ENCODE peak calls at places on chromosomes 3 and 15, in nine cellular contexts. One of them, this sample, is unnamed.

GRCh38 chr3:184223946-184224345 is 5.4 kb upstream of the VWA5B2 start:
- DNase-seq in AG04450: no peak
- DNase-seq in cardiac muscle cell: no peak
- DNase-seq in A549: no peak
- DNase-seq in aorta: no peak
- DNase-seq in OCI-LY7: no peak
- DNase-seq in esophagus squamous epithelium: no peak
- DNase-seq in fibroblast of lung: no peak
- DNase-seq in GM23338: no peak
- DNase-seq in this sample: no peak

GRCh38 chr3:23665741-23666140 is 140.0 kb upstream of the UBE2E1 start:
- DNase-seq in fibroblast of lung: no peak
- DNase-seq in AG04450: no peak
- DNase-seq in aorta: no peak
- DNase-seq in esophagus squamous epithelium: no peak
- DNase-seq in cardiac muscle cell: no peak
- DNase-seq in OCI-LY7: no peak
- DNase-seq in A549: no peak
- DNase-seq in GM23338: no peak
- DNase-seq in this sample: no peak

GRCh38 chr15:32941823-32942222 is 224.0 kb downstream of the GREM1 start:
- DNase-seq in OCI-LY7: no peak
- DNase-seq in cardiac muscle cell: no peak
- DNase-seq in A549: no peak
- DNase-seq in aorta: no peak
- DNase-seq in AG04450: no peak
- DNase-seq in esophagus squamous epithelium: no peak
- DNase-seq in fibroblast of lung: no peak
- DNase-seq in GM23338: no peak
- DNase-seq in this sample: no peak

GRCh38 chr15:78454992-78455391 is 17.0 kb downstream of the IREB2 start:
- DNase-seq in aorta: no peak
- DNase-seq in GM23338: no peak
- DNase-seq in fibroblast of lung: no peak
- DNase-seq in AG04450: no peak
- DNase-seq in A549: no peak
- DNase-seq in esophagus squamous epithelium: no peak
- DNase-seq in OCI-LY7: peak; percentile 37
- DNase-seq in cardiac muscle cell: no peak
- DNase-seq in this sample: no peak

GRCh38 chr3:37521403-37521802 is 340.3 kb upstream of the CTDSPL start:
- DNase-seq in cardiac muscle cell: no peak
- DNase-seq in AG04450: no peak
- DNase-seq in OCI-LY7: no peak
- DNase-seq in fibroblast of lung: no peak
- DNase-seq in esophagus squamous epithelium: no peak
- DNase-seq in A549: no peak
- DNase-seq in aorta: no peak
- DNase-seq in GM23338: no peak
- DNase-seq in this sample: no peak

GRCh38 chr3:23611737-23612295 is 193.9 kb upstream of the UBE2E1 start:
- DNase-seq in aorta: peak; percentile 85
- DNase-seq in GM23338: peak; percentile 17
- DNase-seq in A549: no peak
- DNase-seq in esophagus squamous epithelium: no peak
- DNase-seq in OCI-LY7: peak; percentile 64
- DNase-seq in fibroblast of lung: peak; percentile 84
- DNase-seq in AG04450: peak; percentile 29
- DNase-seq in cardiac muscle cell: peak; percentile 74
- DNase-seq in this sample: peak; percentile 68

GRCh38 chr3:178583963-178584575 is 47.8 kb downstream of the KCNMB2 start:
- DNase-seq in fibroblast of lung: no peak
- DNase-seq in aorta: no peak
- DNase-seq in A549: no peak
- DNase-seq in AG04450: no peak
- DNase-seq in GM23338: no peak
- DNase-seq in OCI-LY7: no peak
- DNase-seq in cardiac muscle cell: no peak
- DNase-seq in esophagus squamous epithelium: no peak
- DNase-seq in this sample: no peak

GRCh38 chr3:40313975-40314860 is 4.7 kb downstream of the EIF1B start:
- DNase-seq in AG04450: no peak
- DNase-seq in aorta: no peak
- DNase-seq in fibroblast of lung: no peak
- DNase-seq in cardiac muscle cell: no peak
- DNase-seq in GM23338: no peak
- DNase-seq in OCI-LY7: no peak
- DNase-seq in A549: no peak
- DNase-seq in esophagus squamous epithelium: no peak
- DNase-seq in this sample: no peak

GRCh38 chr3:167861649-167862048 is 126.1 kb downstream of the SERPINI1 start:
- DNase-seq in esophagus squamous epithelium: no peak
- DNase-seq in cardiac muscle cell: no peak
- DNase-seq in fibroblast of lung: peak; percentile 36
- DNase-seq in aorta: no peak
- DNase-seq in GM23338: no peak
- DNase-seq in AG04450: no peak
- DNase-seq in OCI-LY7: no peak
- DNase-seq in A549: no peak
- DNase-seq in this sample: no peak

GRCh38 chr3:136889947-136890346 is 27.9 kb downstream of the NCK1 start:
- DNase-seq in OCI-LY7: no peak
- DNase-seq in A549: no peak
- DNase-seq in cardiac muscle cell: no peak
- DNase-seq in AG04450: no peak
- DNase-seq in fibroblast of lung: no peak
- DNase-seq in esophagus squamous epithelium: no peak
- DNase-seq in GM23338: no peak
- DNase-seq in aorta: no peak
- DNase-seq in this sample: no peak

GRCh38 chr15:101651753-101652097 is 456 bp downstream of the TM2D3 start:
- DNase-seq in A549: peak; percentile 68
- DNase-seq in cardiac muscle cell: no peak
- DNase-seq in GM23338: peak; percentile 59
- DNase-seq in OCI-LY7: no peak
- DNase-seq in esophagus squamous epithelium: no peak
- DNase-seq in fibroblast of lung: peak; percentile 29
- DNase-seq in aorta: no peak
- DNase-seq in AG04450: no peak
- DNase-seq in this sample: peak; percentile 45

GRCh38 chr3:185954366-185954723 is 16.5 kb upstream of the TRA2B start:
- DNase-seq in AG04450: no peak
- DNase-seq in A549: no peak
- DNase-seq in esophagus squamous epithelium: no peak
- DNase-seq in cardiac muscle cell: no peak
- DNase-seq in fibroblast of lung: no peak
- DNase-seq in GM23338: no peak
- DNase-seq in OCI-LY7: no peak
- DNase-seq in aorta: no peak
- DNase-seq in this sample: no peak

GRCh38 chr3:21649519-21649918 is 101.5 kb downstream of the ZNF385D start:
- DNase-seq in fibroblast of lung: no peak
- DNase-seq in A549: no peak
- DNase-seq in GM23338: no peak
- DNase-seq in esophagus squamous epithelium: no peak
- DNase-seq in AG04450: no peak
- DNase-seq in aorta: no peak
- DNase-seq in OCI-LY7: no peak
- DNase-seq in cardiac muscle cell: no peak
- DNase-seq in this sample: no peak

GRCh38 chr3:8153778-8154177 is 347.8 kb upstream of the LMCD1 start:
- DNase-seq in A549: no peak
- DNase-seq in AG04450: no peak
- DNase-seq in GM23338: no peak
- DNase-seq in OCI-LY7: no peak
- DNase-seq in fibroblast of lung: no peak
- DNase-seq in cardiac muscle cell: no peak
- DNase-seq in esophagus squamous epithelium: no peak
- DNase-seq in aorta: no peak
- DNase-seq in this sample: no peak

GRCh38 chr15:89787946-89788345 is 11.8 kb downstream of the MESP2 start:
- DNase-seq in aorta: no peak
- DNase-seq in esophagus squamous epithelium: no peak
- DNase-seq in GM23338: no peak
- DNase-seq in fibroblast of lung: no peak
- DNase-seq in OCI-LY7: no peak
- DNase-seq in A549: no peak
- DNase-seq in AG04450: no peak
- DNase-seq in cardiac muscle cell: no peak
- DNase-seq in this sample: no peak

GRCh38 chr15:60257760-60258159 is 140.0 kb downstream of the ANXA2 start:
- DNase-seq in fibroblast of lung: no peak
- DNase-seq in cardiac muscle cell: no peak
- DNase-seq in GM23338: no peak
- DNase-seq in A549: no peak
- DNase-seq in aorta: no peak
- DNase-seq in esophagus squamous epithelium: no peak
- DNase-seq in OCI-LY7: no peak
- DNase-seq in AG04450: no peak
- DNase-seq in this sample: no peak

DNA sequence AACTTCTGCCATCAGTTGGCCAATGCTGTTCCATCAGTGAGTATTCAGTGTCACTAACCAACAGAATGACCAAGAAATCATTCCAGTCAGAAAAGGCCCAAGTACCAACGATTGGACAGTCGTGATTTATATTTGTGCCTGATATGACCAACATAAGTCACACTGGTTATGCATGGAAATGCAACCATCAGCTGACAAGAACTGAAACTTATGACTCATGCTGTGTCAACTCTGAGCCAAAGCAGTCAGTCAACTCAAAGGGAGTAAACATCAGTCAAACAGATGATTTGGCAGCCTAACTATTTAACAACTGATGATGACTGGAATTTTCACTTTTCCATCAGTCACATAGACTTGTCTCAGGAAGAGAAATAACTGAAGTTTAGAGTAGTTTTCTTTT is 142.4 kb downstream of the ANXA2 start:
- DNase-seq in AG04450: no peak
- DNase-seq in A549: no peak
- DNase-seq in cardiac muscle cell: no peak
- DNase-seq in aorta: no peak
- DNase-seq in fibroblast of lung: no peak
- DNase-seq in OCI-LY7: no peak
- DNase-seq in GM23338: no peak
- DNase-seq in esophagus squamous epithelium: no peak
- DNase-seq in this sample: no peak
- H3K4me3 ChIP-seq in AG04450: no peak overlapping the region
- H3K4me3 ChIP-seq in A549: no peak overlapping the region
- H3K4me3 ChIP-seq in cardiac muscle cell: no peak overlapping the region
- H3K4me3 ChIP-seq in aorta: no peak overlapping the region
- H3K4me3 ChIP-seq in fibroblast of lung: no peak overlapping the region
- H3K4me3 ChIP-seq in OCI-LY7: no peak overlapping the region
- H3K4me3 ChIP-seq in GM23338: no peak overlapping the region
- H3K4me3 ChIP-seq in esophagus squamous epithelium: no peak overlapping the region
- H3K4me3 ChIP-seq in this sample: no peak overlapping the region

GRCh38 chr15:39830166-39830565 is 47.5 kb upstream of the FSIP1 start:
- DNase-seq in AG04450: no peak
- DNase-seq in GM23338: no peak
- DNase-seq in OCI-LY7: no peak
- DNase-seq in esophagus squamous epithelium: no peak
- DNase-seq in fibroblast of lung: no peak
- DNase-seq in A549: no peak
- DNase-seq in aorta: no peak
- DNase-seq in cardiac muscle cell: no peak
- DNase-seq in this sample: no peak
- H3K27ac ChIP-seq in AG04450: no peak overlapping the region
- H3K27ac ChIP-seq in GM23338: peak overlapping the region; percentile 10
- H3K27ac ChIP-seq in OCI-LY7: no peak overlapping the region
- H3K27ac ChIP-seq in esophagus squamous epithelium: no peak overlapping the region
- H3K27ac ChIP-seq in fibroblast of lung: no peak overlapping the region
- H3K27ac ChIP-seq in A549: no peak overlapping the region
- H3K27ac ChIP-seq in aorta: no peak overlapping the region
- H3K27ac ChIP-seq in cardiac muscle cell: no peak overlapping the region
- H3K27ac ChIP-seq in this sample: no peak overlapping the region

DNA sequence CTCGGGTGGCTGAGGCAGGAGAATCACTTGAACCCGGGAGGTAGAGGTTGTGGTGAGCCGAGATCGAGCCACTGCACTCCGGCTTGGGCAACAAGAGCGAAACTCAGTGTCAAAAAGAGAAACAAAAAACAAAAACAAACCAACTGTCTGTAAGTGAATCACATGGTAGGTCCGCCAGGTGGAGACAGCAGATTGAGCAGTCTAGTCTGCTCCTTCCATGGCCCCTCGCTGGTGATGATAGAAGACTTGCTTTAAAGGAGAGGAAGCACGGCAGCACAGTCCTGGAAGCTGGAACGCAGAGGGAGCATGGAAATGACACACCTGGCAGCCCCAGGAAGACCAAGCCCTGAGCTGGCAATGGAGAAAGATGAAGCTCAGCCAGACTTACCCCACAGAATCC is 31.4 kb upstream of the MGLL start:
- DNase-seq in GM23338: peak; percentile 54
- DNase-seq in A549: no peak
- DNase-seq in esophagus squamous epithelium: no peak
- DNase-seq in cardiac muscle cell: no peak
- DNase-seq in fibroblast of lung: no peak
- DNase-seq in AG04450: no peak
- DNase-seq in OCI-LY7: peak; percentile 46
- DNase-seq in aorta: no peak
- DNase-seq in this sample: no peak
- H3K4me3 ChIP-seq in GM23338: no peak overlapping the region
- H3K4me3 ChIP-seq in A549: no peak overlapping the region
- H3K4me3 ChIP-seq in esophagus squamous epithelium: no peak overlapping the region
- H3K4me3 ChIP-seq in cardiac muscle cell: no peak overlapping the region
- H3K4me3 ChIP-seq in fibroblast of lung: no peak overlapping the region
- H3K4me3 ChIP-seq in AG04450: no peak overlapping the region
- H3K4me3 ChIP-seq in OCI-LY7: peak overlapping the region; percentile 26
- H3K4me3 ChIP-seq in aorta: no peak overlapping the region
- H3K4me3 ChIP-seq in this sample: no peak overlapping the region

DNA sequence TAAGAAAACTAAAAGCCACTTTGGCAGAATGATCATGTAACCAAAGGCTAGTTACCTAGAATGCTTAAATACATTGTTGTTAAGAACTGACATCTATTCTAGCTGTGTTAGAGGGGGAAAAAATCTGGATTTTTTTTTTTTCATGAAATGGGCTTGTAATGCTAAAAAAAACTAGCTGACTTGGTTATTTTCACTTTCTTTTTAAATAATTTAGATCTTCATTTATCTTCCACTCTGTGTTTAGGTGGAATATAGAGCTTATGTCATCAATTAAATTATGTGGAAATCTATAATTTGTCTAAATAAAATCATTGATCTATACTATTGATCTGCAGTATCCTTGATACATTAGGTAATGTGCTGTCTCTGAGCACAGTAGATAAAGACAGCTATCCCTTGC is 217.4 kb downstream of the TCF12 start:
- DNase-seq in AG04450: no peak
- DNase-seq in aorta: no peak
- DNase-seq in GM23338: no peak
- DNase-seq in cardiac muscle cell: no peak
- DNase-seq in A549: no peak
- DNase-seq in OCI-LY7: no peak
- DNase-seq in fibroblast of lung: no peak
- DNase-seq in esophagus squamous epithelium: no peak
- DNase-seq in this sample: no peak
- H3K27ac ChIP-seq in AG04450: no peak overlapping the region
- H3K27ac ChIP-seq in aorta: no peak overlapping the region
- H3K27ac ChIP-seq in GM23338: no peak overlapping the region
- H3K27ac ChIP-seq in cardiac muscle cell: peak overlapping the region; percentile 9
- H3K27ac ChIP-seq in A549: no peak overlapping the region
- H3K27ac ChIP-seq in OCI-LY7: no peak overlapping the region
- H3K27ac ChIP-seq in fibroblast of lung: no peak overlapping the region
- H3K27ac ChIP-seq in esophagus squamous epithelium: no peak overlapping the region
- H3K27ac ChIP-seq in this sample: no peak overlapping the region